ENCODE peak calls at places on chromosomes 11 and 22, in five cellular contexts. One of them, this sample, is unnamed.

GRCh38 chr11:113494021-113494420 is 18.8 kb upstream of the DRD2 start:
- DNase-seq in K562: peak
- DNase-seq in GM23248: no peak
- DNase-seq in neural progenitor cell: no peak
- DNase-seq in mesenchymal stem cell: no peak
- DNase-seq in this sample: peak

GRCh38 chr11:32143378-32143777 is 52.5 kb downstream of the RCN1 start:
- DNase-seq in K562: no peak
- DNase-seq in GM23248: no peak
- DNase-seq in neural progenitor cell: no peak
- DNase-seq in mesenchymal stem cell: no peak
- DNase-seq in this sample: no peak

GRCh38 chr11:30310623-30311022 is 12.3 kb upstream of the ARL14EP start:
- DNase-seq in K562: no peak
- DNase-seq in GM23248: no peak
- DNase-seq in neural progenitor cell: no peak
- DNase-seq in mesenchymal stem cell: no peak
- DNase-seq in this sample: no peak

GRCh38 chr11:416757-417621 is 2.2 kb upstream of the SIGIRR start:
- DNase-seq in K562: no peak
- DNase-seq in GM23248: peak
- DNase-seq in neural progenitor cell: peak
- DNase-seq in mesenchymal stem cell: peak
- DNase-seq in this sample: peak

GRCh38 chr11:63622318-63622717 is 8.1 kb upstream of the PLAAT3 start:
- DNase-seq in K562: no peak
- DNase-seq in GM23248: no peak
- DNase-seq in neural progenitor cell: no peak
- DNase-seq in mesenchymal stem cell: no peak
- DNase-seq in this sample: peak

GRCh38 chr11:68271023-68271780 is 571 bp downstream of the C11orf24 start:
- DNase-seq in K562: peak
- DNase-seq in GM23248: peak
- DNase-seq in neural progenitor cell: peak
- DNase-seq in mesenchymal stem cell: peak
- DNase-seq in this sample: peak

GRCh38 chr11:113828186-113828585 is 47.2 kb downstream of the USP28 start:
- DNase-seq in K562: no peak
- DNase-seq in GM23248: no peak
- DNase-seq in neural progenitor cell: no peak
- DNase-seq in mesenchymal stem cell: no peak
- DNase-seq in this sample: no peak

GRCh38 chr11:126963603-126964353 is 36.8 kb downstream of the KIRREL3 start:
- DNase-seq in K562: no peak
- DNase-seq in GM23248: peak
- DNase-seq in neural progenitor cell: no peak
- DNase-seq in mesenchymal stem cell: no peak
- DNase-seq in this sample: peak

GRCh38 chr11:36215688-36216050 is 73.6 kb downstream of the COMMD9 start:
- DNase-seq in K562: no peak
- DNase-seq in GM23248: no peak
- DNase-seq in neural progenitor cell: no peak
- DNase-seq in mesenchymal stem cell: no peak
- DNase-seq in this sample: no peak

GRCh38 chr22:46054878-46055158 is 77.9 kb upstream of the WNT7B start:
- DNase-seq in K562: no peak
- DNase-seq in GM23248: no peak
- DNase-seq in neural progenitor cell: no peak
- DNase-seq in mesenchymal stem cell: no peak
- DNase-seq in this sample: no peak

GRCh38 chr22:47039356-47039755 is 276.9 kb downstream of the TBC1D22A start:
- DNase-seq in K562: no peak
- DNase-seq in GM23248: no peak
- DNase-seq in neural progenitor cell: no peak
- DNase-seq in mesenchymal stem cell: no peak
- DNase-seq in this sample: no peak

DNA sequence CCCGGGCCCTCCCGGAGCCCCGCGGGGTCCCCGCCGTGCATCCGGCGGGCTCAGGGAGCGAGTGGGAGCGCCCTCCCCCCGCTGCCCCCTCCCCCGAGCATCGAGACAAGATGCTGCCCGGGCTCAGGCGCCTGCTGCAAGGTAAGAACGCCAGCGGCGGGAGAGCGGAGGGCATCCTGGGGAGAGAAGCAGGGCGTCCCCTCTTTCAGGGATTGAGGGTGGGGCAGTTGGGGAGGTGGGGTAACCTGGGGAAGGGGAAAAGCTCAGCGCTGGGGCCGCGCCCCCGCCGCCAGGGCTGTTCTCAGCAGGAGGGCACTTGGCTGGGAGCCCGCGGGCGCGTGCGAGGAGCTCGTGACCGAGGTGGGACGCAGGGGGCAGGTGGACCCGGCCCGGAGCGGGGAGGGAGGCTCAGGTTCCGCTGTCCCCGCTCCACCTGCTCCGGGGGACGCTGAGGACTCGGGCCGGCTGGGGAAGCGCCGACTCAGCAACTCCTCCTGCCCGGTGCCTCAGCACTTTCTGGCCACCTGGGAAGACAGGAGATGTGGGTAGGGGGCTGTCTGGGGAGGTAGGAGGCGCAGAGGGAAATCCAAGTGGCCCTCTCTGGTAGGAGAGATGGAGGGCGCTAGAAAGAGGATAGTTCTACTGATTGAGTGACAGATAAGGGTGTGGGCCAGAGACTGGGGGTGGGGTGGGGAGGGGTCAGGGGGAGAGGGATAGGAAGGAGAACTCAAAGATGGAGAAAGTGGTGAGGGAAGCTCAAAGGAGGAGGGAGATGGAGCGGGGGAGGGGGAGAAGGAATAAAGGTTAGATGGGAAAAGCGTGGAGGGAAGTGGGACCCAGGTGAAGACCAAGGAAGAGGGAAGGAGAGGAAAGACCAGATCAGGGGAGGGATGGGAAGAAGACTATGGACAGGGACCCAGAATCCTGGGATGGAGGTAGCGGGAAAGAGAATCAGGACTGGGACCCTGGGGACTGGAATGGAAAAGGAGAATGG is 725 bp downstream of the RTN4RL2 start:
- DNase-seq in K562: no peak
- DNase-seq in GM23248: no peak
- DNase-seq in neural progenitor cell: peak
- DNase-seq in mesenchymal stem cell: no peak
- DNase-seq in this sample: peak
- H3K4me2 ChIP-seq in K562: peak
- H3K4me2 ChIP-seq in GM23248: no peak
- H3K4me2 ChIP-seq in neural progenitor cell: peak
- H3K4me2 ChIP-seq in mesenchymal stem cell: peak
- H3K4me2 ChIP-seq in this sample: peak

GRCh38 chr11:61972112-61972795 is 4.8 kb upstream of the FTH1 start:
- DNase-seq in K562: no peak
- DNase-seq in GM23248: no peak
- DNase-seq in neural progenitor cell: no peak
- DNase-seq in mesenchymal stem cell: no peak
- DNase-seq in this sample: no peak
- H3K9ac ChIP-seq in K562: peak
- H3K9ac ChIP-seq in GM23248: peak
- H3K9ac ChIP-seq in neural progenitor cell: no peak
- H3K9ac ChIP-seq in mesenchymal stem cell: peak
- H3K9ac ChIP-seq in this sample: peak

GRCh38 chr22:36366291-36366708 is 21.5 kb downstream of the MYH9 start:
- DNase-seq in K562: no peak
- DNase-seq in GM23248: no peak
- DNase-seq in neural progenitor cell: no peak
- DNase-seq in mesenchymal stem cell: peak
- DNase-seq in this sample: no peak
- H3K4me2 ChIP-seq in K562: no peak
- H3K4me2 ChIP-seq in GM23248: peak
- H3K4me2 ChIP-seq in neural progenitor cell: no peak
- H3K4me2 ChIP-seq in mesenchymal stem cell: no peak
- H3K4me2 ChIP-seq in this sample: no peak

GRCh38 chr22:22032906-22033802 is 50.6 kb upstream of the TOP3B start:
- DNase-seq in K562: peak
- DNase-seq in GM23248: no peak
- DNase-seq in neural progenitor cell: no peak
- DNase-seq in mesenchymal stem cell: no peak
- DNase-seq in this sample: no peak
- H3K9ac ChIP-seq in K562: no peak
- H3K9ac ChIP-seq in GM23248: no peak
- H3K9ac ChIP-seq in neural progenitor cell: no peak
- H3K9ac ChIP-seq in mesenchymal stem cell: no peak
- H3K9ac ChIP-seq in this sample: no peak

GRCh38 chr11:79167510-79168188 is 273.2 kb downstream of the TENM4 start:
- DNase-seq in K562: no peak
- DNase-seq in GM23248: no peak
- DNase-seq in neural progenitor cell: no peak
- DNase-seq in mesenchymal stem cell: no peak
- DNase-seq in this sample: no peak
- H3K4me2 ChIP-seq in K562: no peak
- H3K4me2 ChIP-seq in GM23248: no peak
- H3K4me2 ChIP-seq in neural progenitor cell: no peak
- H3K4me2 ChIP-seq in mesenchymal stem cell: no peak
- H3K4me2 ChIP-seq in this sample: no peak

DNA sequence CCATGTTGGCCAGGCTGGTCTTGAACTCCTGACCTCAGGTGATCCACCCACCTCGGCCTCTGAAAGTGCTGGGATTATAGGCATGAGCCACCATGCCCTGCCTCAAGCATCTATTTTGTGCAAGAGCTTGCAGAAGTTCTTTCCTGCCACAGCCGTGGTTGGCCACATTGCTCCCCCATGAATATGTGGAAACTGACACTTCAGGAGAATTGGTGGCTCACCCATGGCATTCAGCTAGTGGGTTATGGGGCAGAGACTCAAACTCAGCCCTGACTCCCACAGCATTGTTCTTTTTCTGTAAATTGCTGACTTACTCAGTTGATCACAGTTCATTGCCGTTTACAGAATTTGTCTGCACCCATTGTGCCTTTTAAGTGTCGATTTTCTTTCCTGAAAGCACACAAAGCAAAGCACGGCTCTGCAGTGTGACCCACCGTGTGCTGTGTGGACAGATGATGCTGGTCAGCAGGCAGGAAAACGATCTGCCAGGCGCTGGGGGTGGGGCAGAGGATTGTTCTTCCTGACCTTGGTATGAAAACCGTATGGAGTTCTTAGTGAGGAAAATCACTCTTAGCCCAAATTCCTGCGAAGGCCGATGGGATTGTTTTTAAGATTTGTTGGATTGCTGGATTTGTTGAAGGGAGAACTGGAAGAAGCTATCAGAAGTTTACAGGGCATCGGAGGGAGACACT is 115.6 kb downstream of the PTPRJ start:
- DNase-seq in K562: no peak
- DNase-seq in GM23248: peak
- DNase-seq in neural progenitor cell: no peak
- DNase-seq in mesenchymal stem cell: peak
- DNase-seq in this sample: no peak
- H3K9ac ChIP-seq in K562: no peak
- H3K9ac ChIP-seq in GM23248: peak
- H3K9ac ChIP-seq in neural progenitor cell: no peak
- H3K9ac ChIP-seq in mesenchymal stem cell: peak
- H3K9ac ChIP-seq in this sample: no peak

GRCh38 chr22:38021201-38021600 is 36.0 kb upstream of the PICK1 start:
- DNase-seq in K562: no peak
- DNase-seq in GM23248: no peak
- DNase-seq in neural progenitor cell: no peak
- DNase-seq in mesenchymal stem cell: no peak
- DNase-seq in this sample: no peak
- H3K4me2 ChIP-seq in K562: no peak
- H3K4me2 ChIP-seq in GM23248: no peak
- H3K4me2 ChIP-seq in neural progenitor cell: no peak
- H3K4me2 ChIP-seq in mesenchymal stem cell: no peak
- H3K4me2 ChIP-seq in this sample: no peak